ENCODE peak calls at places on chromosomes 5 and 9, in six cellular contexts. E is H1, B is ovary, T is A549, R is suprapubic skin, G is tibial nerve. C is an unnamed sample. For H3K4me1, the result is how much of the 10 kb centered on the place peaks cover.

GRCh38 chr5:170108266-170108785 is 2.6 kb downstream of the FOXI1 start:
- DNase-seq in E (peak), B (no peak), T (no peak), R (no peak), G (no peak), C (no peak)

GRCh38 chr5:179536676-179537075 is 13.7 kb upstream of the RUFY1 start:
- DNase-seq in E (no peak), B (no peak), T (no peak), R (no peak), G (no peak), C (no peak)

GRCh38 chr5:26121343-26121742 is 917.0 kb downstream of the CDH9 start:
- DNase-seq in E (no peak), B (no peak), T (no peak), R (no peak), G (no peak), C (no peak)

GRCh38 chr9:105373723-105374122 is 74.1 kb upstream of the FSD1L start:
- DNase-seq in E (no peak), B (no peak), T (no peak), R (no peak), G (no peak), C (no peak)

GRCh38 chr5:94423411-94423810 is 195.0 kb downstream of the KIAA0825 start:
- DNase-seq in E (no peak), B (no peak), T (no peak), R (no peak), G (no peak), C (no peak)

GRCh38 chr5:53037141-53037859 is 48.1 kb downstream of the ITGA2 start:
- DNase-seq in E (no peak), B (no peak), T (peak), R (no peak), G (no peak), C (no peak)

GRCh38 chr5:171629221-171630005 is 156.2 kb upstream of the SMIM23 start:
- DNase-seq in E (no peak), B (no peak), T (peak), R (no peak), G (no peak), C (no peak)

GRCh38 chr5:56094579-56095361 is 100.0 kb upstream of the IL6ST start:
- DNase-seq in E (no peak), B (no peak), T (no peak), R (no peak), G (no peak), C (no peak)

GRCh38 chr5:78577051-78577807 is 71.3 kb downstream of the LHFPL2 start:
- DNase-seq in E (no peak), B (no peak), T (no peak), R (no peak), G (no peak), C (no peak)

GRCh38 chr5:124231794-124232193 is 514.6 kb downstream of the ZNF608 start:
- DNase-seq in E (no peak), B (no peak), T (no peak), R (no peak), G (no peak), C (no peak)

GRCh38 chr9:132472199-132472598 is 62.2 kb downstream of the CFAP77 start:
- DNase-seq in E (no peak), B (no peak), T (no peak), R (no peak), G (no peak), C (no peak)

GRCh38 chr5:147530801-147531389 is 21.0 kb upstream of the DPYSL3 start:
- DNase-seq in E (no peak), B (no peak), T (peak), R (no peak), G (no peak), C (no peak)

GRCh38 chr5:17217421-17218352 is at the start of gene BASP1:
- DNase-seq in E (peak), B (peak), T (peak), R (peak), G (peak), C (peak)

GRCh38 chr9:83355024-83355444 is 183.2 kb downstream of the FRMD3 start:
- DNase-seq in E (no peak), B (no peak), T (no peak), R (no peak), G (no peak), C (no peak)

GRCh38 chr9:134216961-134217360 is 52.6 kb upstream of the RNU6ATAC start:
- DNase-seq in E (no peak), B (peak), T (no peak), R (no peak), G (no peak), C (no peak)

GRCh38 chr5:84382363-84383295 is 2.1 kb downstream of the EDIL3 start:
- DNase-seq in E (peak), B (peak), T (no peak), R (peak), G (no peak), C (peak)

GRCh38 chr5:1503301-1504243 is 20.2 kb downstream of the LPCAT1 start:
- DNase-seq in E (no peak), B (no peak), T (no peak), R (no peak), G (no peak), C (peak)

GRCh38 chr5:72178910-72179815 is 71.9 kb downstream of the MAP1B start:
- DNase-seq in E (no peak), B (peak), T (peak), R (peak), G (peak), C (peak)

GRCh38 chr9:70765935-70766334 is 351.5 kb upstream of the KLF9 start:
- DNase-seq in E (no peak), B (no peak), T (no peak), R (no peak), G (no peak), C (no peak)

GRCh38 chr9:105296445-105296844 is 52.0 kb downstream of the SLC44A1 start:
- DNase-seq in E (no peak), B (no peak), T (no peak), R (no peak), G (no peak), C (no peak)

GRCh38 chr9:84708400-84708799 is 38.9 kb downstream of the NTRK2 start:
- DNase-seq in E (no peak), B (no peak), T (no peak), R (no peak), G (no peak), C (no peak)

GRCh38 chr5:6539060-6539459 is 90.4 kb downstream of the UBE2QL1 start:
- DNase-seq in E (no peak), B (no peak), T (no peak), R (no peak), G (no peak), C (no peak)

GRCh38 chr5:93454896-93455295 is 126.1 kb downstream of the NR2F1-AS1 start:
- DNase-seq in E (no peak), B (no peak), T (no peak), R (no peak), G (no peak), C (no peak)

GRCh38 chr5:65766781-65767180 is 44.8 kb downstream of the NLN start:
- DNase-seq in E (no peak), B (no peak), T (no peak), R (no peak), G (no peak), C (no peak)

GRCh38 chr5:172776235-172776594 is 5.2 kb upstream of the DUSP1 start:
- DNase-seq in E (no peak), B (no peak), T (no peak), R (no peak), G (no peak), C (no peak)

GRCh38 chr9:91758491-91758981 is 191.5 kb downstream of the ROR2 start:
- DNase-seq in E (peak), B (no peak), T (peak), R (no peak), G (no peak), C (peak)

GRCh38 chr9:129237195-129237611 is 59.1 kb upstream of the IER5L start:
- DNase-seq in E (no peak), B (peak), T (peak), R (no peak), G (no peak), C (no peak)

GRCh38 chr5:142918959-142919635 is 148.9 kb downstream of the ARHGAP26 start:
- DNase-seq in E (no peak), B (no peak), T (no peak), R (no peak), G (no peak), C (no peak)

GRCh38 chr5:106759581-106759980 is 911.2 kb downstream of the EFNA5 start:
- DNase-seq in E (no peak), B (no peak), T (no peak), R (no peak), G (no peak), C (no peak)

GRCh38 chr5:175351126-175351525 is 92.9 kb downstream of the DRD1 start:
- DNase-seq in E (no peak), B (no peak), T (no peak), R (no peak), G (no peak), C (no peak)

GRCh38 chr9:25427898-25428297 is 250.3 kb downstream of the TUSC1 start:
- DNase-seq in E (no peak), B (no peak), T (no peak), R (no peak), G (no peak), C (no peak)

GRCh38 chr5:62707539-62707938 is 128.9 kb downstream of the LRRC70 start:
- DNase-seq in E (no peak), B (no peak), T (no peak), R (no peak), G (no peak), C (no peak)

GRCh38 chr9:116928884-116929283 is 241.8 kb downstream of the TRIM32 start:
- DNase-seq in E (peak), B (no peak), T (no peak), R (no peak), G (no peak), C (no peak)

GRCh38 chr5:56910123-56910951 is 941 bp downstream of the SETD9 start:
- DNase-seq in E (no peak), B (peak), T (no peak), R (peak), G (no peak), C (peak)

GRCh38 chr5:150789943-150790611 is 11.5 kb downstream of the SMIM3 start:
- DNase-seq in E (no peak), B (no peak), T (no peak), R (no peak), G (no peak), C (peak)

GRCh38 chr5:62206150-62206829 is 99.7 kb upstream of the KIF2A start:
- DNase-seq in E (no peak), B (no peak), T (peak), R (no peak), G (no peak), C (no peak)

GRCh38 chr5:74543162-74543995 is 97.1 kb downstream of the ENC1 start:
- DNase-seq in E (no peak), B (peak), T (peak), R (no peak), G (no peak), C (no peak)

GRCh38 chr5:152269533-152269932 is 135.5 kb downstream of the NMUR2 start:
- DNase-seq in E (no peak), B (no peak), T (no peak), R (no peak), G (no peak), C (no peak)

GRCh38 chr5:172417983-172418630 is 36.2 kb downstream of the SH3PXD2B start:
- DNase-seq in E (no peak), B (peak), T (no peak), R (peak), G (peak), C (peak)

DNA sequence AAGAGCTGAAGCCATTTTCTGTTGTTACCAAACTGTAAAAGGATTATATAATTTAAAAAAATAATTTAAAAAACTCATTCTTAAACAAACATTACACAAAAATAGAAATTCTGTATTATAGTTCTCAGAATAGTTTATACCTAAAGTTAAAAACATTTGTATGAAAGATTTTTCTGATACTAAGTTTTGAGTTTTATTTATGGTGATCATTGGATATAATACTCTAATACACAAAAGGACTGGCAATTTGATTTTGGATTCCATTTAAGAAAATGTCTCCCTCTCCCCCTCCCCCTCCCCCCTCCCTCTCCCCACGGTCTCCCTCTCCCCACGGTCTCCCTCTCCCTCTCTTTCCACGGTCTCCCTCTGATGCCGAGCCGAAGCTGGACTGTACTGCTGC is 37.7 kb upstream of the PDCL start:
- DNase-seq in E (no peak), B (no peak), T (no peak), R (no peak), G (no peak), C (no peak)
- TF ChIP-seq EP300 in E (no peak), B (no peak), T (no peak), R (no peak), G (no peak), C (no peak)

GRCh38 chr9:69258551-69258950 is 66.5 kb upstream of the ENTREP1 start:
- DNase-seq in E (no peak), B (no peak), T (no peak), R (no peak), G (no peak), C (no peak)
- H3K4me1 ChIP-seq in E (under half), B (under half), T (under half), R (under half), G (under half), C (under half)

GRCh38 chr9:16154570-16155078 is 601.8 kb downstream of the CCDC171 start:
- DNase-seq in E (peak), B (peak), T (no peak), R (no peak), G (no peak), C (peak)
- TF ChIP-seq CTCF in E (peak), B (no peak), T (no peak), R (no peak), G (no peak), C (peak)

GRCh38 chr9:695252-695651 is 146.2 kb upstream of the DMRT1 start:
- DNase-seq in E (no peak), B (no peak), T (no peak), R (no peak), G (no peak), C (no peak)

GRCh38 chr9:696332-697090 is 145.0 kb upstream of the DMRT1 start:
- DNase-seq in E (no peak), B (no peak), T (peak), R (no peak), G (no peak), C (no peak)

GRCh38 chr9:693460-694390 is 147.8 kb upstream of the DMRT1 start:
- DNase-seq in E (no peak), B (peak), T (no peak), R (no peak), G (no peak), C (peak)

GRCh38 chr9:692636-693459 is 148.6 kb upstream of the DMRT1 start:
- DNase-seq in E (no peak), B (no peak), T (no peak), R (no peak), G (no peak), C (no peak)

GRCh38 chr9:694499-695154 is 146.9 kb upstream of the DMRT1 start:
- DNase-seq in E (no peak), B (no peak), T (peak), R (no peak), G (no peak), C (no peak)
- TF ChIP-seq EP300 in E (no peak), B (no peak), T (peak), R (no peak), G (no peak), C (peak)

GRCh38 chr9:35643046-35643445 is 7.7 kb downstream of the SIT1 start:
- DNase-seq in E (no peak), B (no peak), T (no peak), R (peak), G (no peak), C (no peak)

GRCh38 chr9:35650341-35651158 is at the start of gene SIT1:
- DNase-seq in E (peak), B (no peak), T (no peak), R (peak), G (no peak), C (no peak)

GRCh38 chr9:35646583-35647265 is 4.0 kb downstream of the SIT1 start:
- DNase-seq in E (peak), B (peak), T (peak), R (peak), G (peak), C (peak)

GRCh38 chr9:35649431-35650340 is 1.0 kb downstream of the SIT1 start:
- DNase-seq in E (no peak), B (no peak), T (no peak), R (peak), G (no peak), C (no peak)

GRCh38 chr9:35645736-35646582 is 4.8 kb downstream of the SIT1 start:
- DNase-seq in E (peak), B (no peak), T (no peak), R (peak), G (no peak), C (peak)
- H3K4me1 ChIP-seq in E (under half), B (under half), T (under half), R (under half), G (under half), C (under half)

DNA sequence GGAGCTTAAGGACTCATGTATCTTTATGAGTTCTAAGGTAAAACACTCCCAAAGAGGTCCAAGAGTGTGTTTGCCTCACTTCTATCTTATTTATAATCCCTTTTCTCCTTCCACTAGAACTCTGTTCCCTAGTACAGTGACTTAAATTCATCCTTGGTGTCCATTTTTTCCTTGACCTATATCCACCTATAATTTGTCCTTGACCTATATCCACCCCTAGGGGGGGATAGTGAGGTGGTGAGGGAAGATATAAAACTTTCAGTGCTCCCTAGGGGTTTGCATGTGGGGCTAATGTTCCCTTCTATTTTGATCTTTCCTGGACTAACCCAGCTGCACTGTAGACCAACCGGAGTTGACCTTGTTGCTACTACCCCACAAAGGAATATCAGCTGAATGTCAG is 83.5 kb upstream of the GNAQ start:
- DNase-seq in E (no peak), B (no peak), T (no peak), R (no peak), G (no peak), C (no peak)
- TF ChIP-seq CTCF in E (no peak), B (no peak), T (peak), R (no peak), G (peak), C (no peak)

GRCh38 chr5:135504376-135504775 is 31.4 kb downstream of the NEUROG1 start:
- DNase-seq in E (no peak), B (no peak), T (no peak), R (no peak), G (no peak), C (no peak)
- TF ChIP-seq EP300 in E (no peak), B (no peak), T (no peak), R (no peak), G (no peak), C (no peak)

GRCh38 chr9:110135858-110136257 is 72.1 kb downstream of the C9orf152 start:
- DNase-seq in E (no peak), B (no peak), T (no peak), R (no peak), G (no peak), C (no peak)
- H3K4me1 ChIP-seq in E (under half), B (under half), T (under half), R (under half), G (under half), C (under half)

GRCh38 chr9:34809504-34810186 is 99.7 kb upstream of the CCL21 start:
- DNase-seq in E (peak), B (no peak), T (no peak), R (no peak), G (no peak), C (no peak)
- TF ChIP-seq CTCF in E (peak), B (no peak), T (no peak), R (no peak), G (no peak), C (no peak)

C was measured in transverse colon.